ENCODE peak calls at places on chromosomes 2 and 18, in nine cellular contexts. F is brain microvascular endothelial cell, K is glutamatergic neuron, D is omental fat pad, L is B cell, M is RWPE1, J is psoas muscle, Y is GM12865, I is tibial nerve. G is an unnamed sample.

GRCh38 chr18:70288851-70289328 is at the start of gene SOCS6:
- DNase-seq in M (peak; percentile 53), I (no peak), F (no peak), J (peak; percentile 79), Y (peak; percentile 84), K (peak; percentile 75), L (peak; percentile 67), D (no peak), G (peak; percentile 85)

GRCh38 chr2:192813341-192813740 is 618.6 kb upstream of the TMEFF2 start:
- DNase-seq in Y (no peak), K (no peak), F (no peak), I (no peak), L (no peak), M (no peak), D (no peak), J (no peak), G (no peak)

GRCh38 chr2:88227446-88227845 is 57.3 kb downstream of the THNSL2 start:
- DNase-seq in L (no peak), J (no peak), I (no peak), Y (no peak), D (no peak), F (peak; percentile 2), M (no peak), K (no peak), G (no peak)

GRCh38 chr2:177783835-177784448 is 288.6 kb downstream of the PDE11A start:
- DNase-seq in D (no peak), J (no peak), Y (peak; percentile 64), F (peak; percentile 40), K (no peak), I (peak; percentile 30), M (peak; percentile 4), L (no peak), G (no peak)

GRCh38 chr2:9944330-9944758 is 7.1 kb upstream of the GRHL1 start:
- DNase-seq in K (no peak), L (no peak), J (no peak), F (no peak), I (no peak), Y (peak; percentile 16), D (no peak), M (no peak), G (no peak)

GRCh38 chr2:118088051-118089014 is at the start of gene INSIG2:
- DNase-seq in D (peak; percentile 52), M (peak; percentile 95), J (peak; percentile 96), L (peak; percentile 81), Y (peak; percentile 99), K (peak; percentile 95), F (peak; percentile 96), I (peak; percentile 79), G (peak; percentile 93)

GRCh38 chr2:62692225-62692624 is 13.3 kb upstream of the EHBP1 start:
- DNase-seq in I (no peak), K (no peak), Y (no peak), L (no peak), M (no peak), J (no peak), D (no peak), F (no peak), G (no peak)

GRCh38 chr18:76006151-76006550 is 488.9 kb downstream of the ZNF516 start:
- DNase-seq in M (no peak), J (no peak), L (no peak), D (no peak), I (no peak), Y (no peak), K (no peak), F (no peak), G (no peak)

GRCh38 chr2:101778102-101778501 is 80.6 kb downstream of the MAP4K4 start:
- DNase-seq in F (no peak), J (no peak), L (no peak), I (no peak), Y (no peak), K (no peak), M (no peak), D (no peak), G (no peak)

GRCh38 chr2:54360055-54360792 is 95.9 kb upstream of the SPTBN1 start:
- DNase-seq in D (no peak), L (no peak), J (no peak), Y (no peak), I (peak; percentile 43), K (no peak), F (peak; percentile 76), M (no peak), G (no peak)

GRCh38 chr18:58670561-58671121 is 624 bp upstream of the MALT1 start:
- DNase-seq in D (peak; percentile 27), M (no peak), Y (no peak), L (no peak), K (no peak), J (no peak), I (peak; percentile 20), F (no peak), G (no peak)

GRCh38 chr2:127771756-127772155 is 39.2 kb downstream of the WDR33 start:
- DNase-seq in F (peak; percentile 48), L (no peak), K (no peak), Y (no peak), I (no peak), M (peak; percentile 83), D (no peak), J (no peak), G (no peak)

GRCh38 chr2:205680067-205680466 is 2.2 kb upstream of the NRP2 start:
- DNase-seq in J (no peak), L (peak; percentile 56), D (no peak), F (peak; percentile 91), I (peak; percentile 79), K (peak; percentile 67), Y (peak; percentile 77), M (peak; percentile 43), G (peak; percentile 55)

GRCh38 chr2:20449501-20450200 is 2.8 kb downstream of the RHOB start:
- DNase-seq in F (no peak), L (no peak), I (peak; percentile 49), D (no peak), M (no peak), J (peak; percentile 38), K (no peak), Y (no peak), G (no peak)

GRCh38 chr2:139048017-139048416 is 267.8 kb upstream of the NXPH2 start:
- DNase-seq in Y (no peak), F (no peak), D (no peak), J (no peak), K (no peak), M (no peak), L (no peak), I (no peak), G (no peak)

GRCh38 chr18:45621068-45621511 is 5.8 kb downstream of the SLC14A2 start:
- DNase-seq in F (peak; percentile 25), L (peak; percentile 62), I (peak; percentile 50), J (no peak), D (no peak), K (peak; percentile 50), M (peak; percentile 33), Y (peak; percentile 48), G (peak; percentile 74)

DNA sequence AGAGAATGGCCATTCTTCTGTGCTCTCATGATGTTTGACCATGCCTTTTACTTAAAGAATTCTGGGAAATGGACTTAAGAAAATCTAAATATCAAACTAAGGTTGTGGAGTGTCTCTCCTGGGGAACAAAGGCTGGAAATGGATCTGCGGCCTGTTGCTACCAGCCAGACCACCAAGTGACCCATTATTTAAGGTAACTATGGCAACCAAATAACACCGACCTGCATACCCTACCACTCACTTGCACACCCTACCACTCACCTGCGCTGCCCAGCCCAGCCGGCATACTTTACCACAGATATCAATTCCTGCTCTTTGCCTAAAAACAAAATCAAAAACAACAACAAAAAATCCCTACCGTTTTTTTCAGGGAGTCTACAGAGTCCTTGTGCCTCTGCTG is 203.2 kb downstream of the NBAS start:
- DNase-seq in M (no peak), L (no peak), J (no peak), Y (no peak), D (no peak), K (no peak), F (no peak), I (no peak), G (no peak)
- TF ChIP-seq CTCF in M (no peak), L (no peak), J (no peak), Y (no peak), D (no peak), K (no peak), F (no peak), I (no peak), G (no peak)

DNA sequence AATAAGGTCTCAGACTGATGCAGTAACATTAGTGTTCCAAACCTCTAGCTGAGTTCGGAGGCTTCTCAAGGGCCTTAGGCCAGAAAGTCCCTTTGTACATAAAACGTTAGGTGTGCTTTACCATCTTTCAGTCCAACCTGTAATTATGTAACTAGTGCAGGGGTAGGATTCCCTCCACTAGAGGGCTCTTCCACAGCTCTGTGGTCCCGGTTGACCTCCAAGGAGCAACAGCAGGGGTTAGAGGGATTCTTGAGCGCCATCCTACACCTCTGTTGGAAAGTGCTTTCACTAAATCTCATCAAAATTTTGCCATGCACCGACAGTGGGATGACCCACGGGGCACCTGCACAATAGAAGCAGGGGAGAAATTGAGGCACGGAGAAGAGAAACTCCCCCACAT is 155.8 kb upstream of the LRP1B start:
- DNase-seq in D (no peak), Y (peak; percentile 46), I (no peak), K (no peak), F (no peak), J (no peak), M (peak; percentile 21), L (no peak), G (peak; percentile 11)
- TF ChIP-seq CTCF in D (no peak), Y (peak; percentile 57), I (no peak), K (peak; percentile 56), F (peak; percentile 49), J (no peak), M (no peak), L (no peak), G (no peak)

GRCh38 chr2:44055229-44055628 is 59.4 kb upstream of the LRPPRC start:
- DNase-seq in D (no peak), M (no peak), K (no peak), J (no peak), Y (no peak), F (no peak), I (no peak), L (no peak), G (no peak)
- TF ChIP-seq CTCF in D (no peak), M (no peak), K (no peak), J (no peak), Y (no peak), F (no peak), I (no peak), L (no peak), G (no peak)

DNA sequence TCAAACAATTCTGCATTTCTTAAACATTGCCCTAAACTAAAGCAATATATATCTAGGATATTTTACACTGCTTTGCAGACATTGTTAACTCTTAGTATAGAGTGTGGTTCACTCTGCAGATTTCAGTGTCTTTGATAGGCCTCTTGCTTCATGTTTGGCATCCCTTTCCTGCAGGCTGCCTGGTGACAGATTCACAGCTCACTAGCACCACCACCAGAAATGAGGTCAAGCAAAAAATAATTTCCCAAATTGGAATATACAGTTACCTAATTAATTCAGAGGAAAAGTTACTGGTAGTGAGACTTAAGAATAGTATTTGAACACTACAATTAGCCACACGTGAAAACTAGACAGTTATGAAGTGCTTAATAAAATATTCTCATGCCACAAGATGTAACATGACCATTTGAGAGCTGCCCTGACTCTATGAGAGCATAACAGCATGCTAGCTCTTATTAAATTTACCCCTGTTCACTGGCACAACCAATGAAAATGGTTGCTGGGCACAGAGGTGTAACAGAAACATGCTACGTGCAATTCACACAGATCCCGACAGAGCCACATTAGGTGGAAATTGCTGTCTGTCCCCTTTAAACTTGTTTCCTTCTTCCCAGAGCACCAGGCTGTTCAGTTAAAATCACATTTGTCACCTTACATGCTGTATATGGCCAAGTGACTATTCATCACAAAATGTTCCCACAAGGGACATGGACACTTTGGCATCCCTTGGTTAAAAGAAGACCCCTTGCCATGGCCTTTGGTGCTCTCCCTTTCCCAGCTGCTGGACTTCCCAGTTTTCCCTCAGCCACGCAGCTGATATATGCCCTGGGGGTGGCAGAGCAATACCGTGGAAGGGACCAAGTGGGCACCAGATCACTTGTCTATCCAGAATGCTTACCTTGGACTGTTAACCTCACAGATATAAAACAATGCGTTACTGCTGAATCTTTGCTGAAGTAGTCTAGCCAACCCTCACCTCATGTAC is 35.7 kb downstream of the PAIP2B start:
- DNase-seq in M (peak; percentile 20), Y (no peak), F (peak; percentile 2), J (no peak), D (no peak), I (no peak), K (no peak), L (no peak), G (no peak)
- TF ChIP-seq CTCF in M (peak; percentile 40), Y (no peak), F (peak; percentile 43), J (peak; percentile 50), D (no peak), I (no peak), K (peak; percentile 12), L (no peak), G (no peak)